ENCODE peak calls at places on chromosomes 1 and 21, in five cellular contexts. H is GM23338, E is spleen, R is OCI-LY7, O is foreskin keratinocyte. T is an unnamed sample.

GRCh38 chr1:160767417-160768294 is 28.3 kb upstream of the LY9 start:
- DNase-seq in H (no peak), E (no peak), R (no peak), O (peak), T (no peak)

GRCh38 chr1:65897485-65897884 is 104.8 kb downstream of the PDE4B start:
- DNase-seq in H (no peak), E (no peak), R (no peak), O (no peak), T (no peak)

GRCh38 chr1:77506771-77507170 is 175.7 kb downstream of the ZZZ3 start:
- DNase-seq in H (no peak), E (no peak), R (no peak), O (no peak), T (no peak)

GRCh38 chr1:165841582-165842362 is 14.4 kb downstream of the UCK2 start:
- DNase-seq in H (no peak), E (no peak), R (no peak), O (peak), T (no peak)

GRCh38 chr1:152029937-152030211 is 6.9 kb downstream of the S100A11 start:
- DNase-seq in H (no peak), E (no peak), R (no peak), O (no peak), T (no peak)

GRCh38 chr21:32320059-32320458 is 21.4 kb downstream of the MRAP start:
- DNase-seq in H (no peak), E (no peak), R (no peak), O (no peak), T (no peak)

GRCh38 chr1:119686661-119687060 is 25.1 kb upstream of the PHGDH start:
- DNase-seq in H (peak), E (no peak), R (no peak), O (peak), T (no peak)

GRCh38 chr1:173688300-173688699 is 18.6 kb upstream of the ANKRD45 start:
- DNase-seq in H (no peak), E (no peak), R (no peak), O (no peak), T (no peak)

GRCh38 chr1:17270891-17271765 is 22.2 kb downstream of the PADI3 start:
- DNase-seq in H (no peak), E (peak), R (no peak), O (no peak), T (no peak)

GRCh38 chr1:31712041-31712440 is 8.2 kb upstream of the COL16A1 start:
- DNase-seq in H (no peak), E (no peak), R (no peak), O (no peak), T (no peak)

GRCh38 chr1:31715097-31715872 is 11.5 kb upstream of the COL16A1 start:
- DNase-seq in H (peak), E (peak), R (peak), O (no peak), T (peak)

GRCh38 chr1:31715873-31716220 is 12.0 kb upstream of the COL16A1 start:
- DNase-seq in H (no peak), E (no peak), R (no peak), O (no peak), T (no peak)

GRCh38 chr1:31714442-31715096 is 10.8 kb upstream of the COL16A1 start:
- DNase-seq in H (peak), E (peak), R (peak), O (no peak), T (peak)

GRCh38 chr1:31712625-31713024 is 8.8 kb upstream of the COL16A1 start:
- DNase-seq in H (no peak), E (no peak), R (no peak), O (peak), T (no peak)
- H3K27ac ChIP-seq in H (no peak), E (no peak), R (no peak), O (peak), T (no peak)

DNA sequence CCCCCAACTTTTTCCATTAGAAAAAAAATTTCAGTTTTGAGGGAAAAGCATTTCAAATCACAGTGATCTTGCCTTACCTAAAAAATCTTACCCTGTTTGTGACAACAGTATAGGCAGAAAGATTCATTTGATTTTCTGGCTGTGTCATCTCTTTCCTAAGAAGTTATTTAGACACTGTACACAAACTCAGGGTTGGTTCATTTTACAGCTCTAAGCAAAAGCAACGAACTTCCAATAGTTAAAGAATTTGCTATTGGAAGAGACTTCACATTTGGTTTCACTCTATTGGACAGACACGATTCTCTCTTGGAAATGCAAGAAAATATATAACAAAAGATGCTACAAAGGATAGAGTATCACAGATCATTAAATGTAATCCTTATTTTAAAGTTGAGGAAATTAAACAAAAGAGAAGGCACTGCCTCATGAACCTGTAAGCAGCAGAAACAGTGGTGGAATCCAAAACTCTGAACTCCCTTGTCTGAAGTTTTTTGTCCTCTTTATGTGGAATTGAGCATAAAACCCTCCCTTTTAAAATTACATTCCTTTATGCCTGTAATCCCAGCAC is 20.8 kb downstream of the EYA3 start:
- DNase-seq in H (no peak), E (no peak), R (no peak), O (no peak), T (no peak)
- H3K27ac ChIP-seq in H (no peak), E (no peak), R (peak), O (no peak), T (no peak)

DNA sequence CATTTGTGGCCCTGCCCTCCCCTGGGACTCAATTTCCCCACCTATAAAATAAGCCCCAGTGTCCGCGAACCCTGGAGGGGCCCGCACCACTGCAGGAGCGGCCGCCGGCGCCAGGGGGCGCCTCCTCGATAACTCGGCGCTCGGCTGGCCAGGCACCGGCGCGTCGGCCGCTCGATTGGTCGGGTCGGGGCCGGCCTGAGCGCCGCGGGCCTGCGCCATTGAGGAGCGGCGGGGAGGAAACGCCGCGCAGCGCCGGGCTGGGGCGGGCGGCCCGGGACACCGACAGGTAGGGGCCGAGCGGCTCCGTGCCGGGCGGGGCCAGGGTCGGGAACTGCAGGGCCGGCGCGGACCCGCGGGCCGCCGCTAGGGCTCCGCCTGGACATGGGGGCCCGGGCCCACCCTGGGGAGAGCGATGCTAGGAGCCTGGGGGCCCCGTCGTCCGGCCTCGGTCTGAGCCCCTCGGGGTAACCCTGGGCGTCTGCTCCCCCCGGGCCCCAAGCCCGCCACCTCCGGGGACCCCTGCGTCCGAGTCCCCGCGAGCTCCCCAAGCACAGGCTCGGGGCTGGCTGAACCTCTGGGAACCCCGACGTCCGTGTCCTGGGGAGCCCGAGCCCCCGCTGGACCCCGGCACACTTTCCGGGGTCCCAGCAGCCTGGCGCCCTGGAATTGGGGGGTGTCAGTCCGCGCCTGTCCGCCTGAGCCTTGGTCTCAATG is at the start of gene VPS13D:
- DNase-seq in H (peak), E (peak), R (peak), O (no peak), T (peak)
- H3K27ac ChIP-seq in H (no peak), E (peak), R (no peak), O (peak), T (peak)

DNA sequence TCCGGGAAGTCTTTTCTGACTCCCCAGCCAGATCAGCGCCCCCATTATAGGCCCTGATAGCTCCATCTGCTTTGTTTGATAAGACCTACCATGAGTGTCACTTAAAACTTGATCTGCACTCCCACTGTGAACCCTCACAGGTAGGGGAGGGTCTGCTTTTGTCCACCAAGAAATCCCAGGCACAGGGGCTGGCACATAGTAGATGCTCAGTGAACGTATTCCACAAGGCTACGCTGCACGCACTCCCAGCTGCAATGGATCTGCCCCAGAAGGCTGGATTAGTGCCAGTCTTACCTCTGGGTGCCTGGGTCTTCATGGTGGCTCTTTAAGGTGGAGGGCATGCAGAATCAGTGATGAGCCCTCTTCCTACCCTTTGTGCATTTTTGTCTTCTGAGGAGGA is 447.1 kb downstream of the PTPRU start:
- DNase-seq in H (no peak), E (no peak), R (no peak), O (no peak), T (no peak)
- H3K27ac ChIP-seq in H (no peak), E (no peak), R (no peak), O (no peak), T (peak)

GRCh38 chr1:184790642-184791041 is 36.0 kb upstream of the EDEM3 start:
- DNase-seq in H (no peak), E (no peak), R (no peak), O (no peak), T (no peak)
- H3K27ac ChIP-seq in H (no peak), E (no peak), R (no peak), O (no peak), T (no peak)

GRCh38 chr1:73162576-73162975 is 880.2 kb upstream of the NEGR1 start:
- DNase-seq in H (no peak), E (no peak), R (no peak), O (no peak), T (no peak)
- H3K27ac ChIP-seq in H (no peak), E (no peak), R (no peak), O (no peak), T (no peak)

GRCh38 chr21:26060335-26061115 is 110.0 kb downstream of the APP start:
- DNase-seq in H (no peak), E (no peak), R (no peak), O (no peak), T (no peak)
- H3K27ac ChIP-seq in H (peak), E (peak), R (no peak), O (no peak), T (no peak)

GRCh38 chr21:41834926-41835663 is 44.0 kb downstream of the PRDM15 start:
- DNase-seq in H (no peak), E (peak), R (no peak), O (no peak), T (no peak)
- H3K27ac ChIP-seq in H (peak), E (no peak), R (peak), O (no peak), T (no peak)

DNA sequence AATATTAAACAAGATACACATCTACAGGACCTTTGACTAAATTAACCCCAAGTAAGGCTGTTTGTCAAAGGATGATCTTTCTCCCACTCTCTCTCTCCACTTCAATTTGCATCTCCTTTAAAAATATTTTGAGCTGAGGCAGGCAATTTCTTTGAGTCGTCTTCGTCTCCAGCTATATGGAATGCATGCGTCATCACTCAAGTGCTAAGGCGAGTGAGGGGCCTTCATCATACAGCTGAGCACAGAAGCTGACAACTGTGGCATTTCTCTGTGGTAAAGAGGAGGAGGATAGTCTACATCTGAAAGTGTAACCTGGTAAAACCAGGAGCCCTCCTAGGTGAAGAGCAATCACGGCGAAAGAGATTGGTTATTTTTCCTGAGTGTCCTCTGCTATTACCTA is 7.6 kb downstream of the EPHX4 start:
- DNase-seq in H (peak), E (no peak), R (no peak), O (no peak), T (no peak)
- H3K27ac ChIP-seq in H (no peak), E (no peak), R (no peak), O (no peak), T (no peak)

DNA sequence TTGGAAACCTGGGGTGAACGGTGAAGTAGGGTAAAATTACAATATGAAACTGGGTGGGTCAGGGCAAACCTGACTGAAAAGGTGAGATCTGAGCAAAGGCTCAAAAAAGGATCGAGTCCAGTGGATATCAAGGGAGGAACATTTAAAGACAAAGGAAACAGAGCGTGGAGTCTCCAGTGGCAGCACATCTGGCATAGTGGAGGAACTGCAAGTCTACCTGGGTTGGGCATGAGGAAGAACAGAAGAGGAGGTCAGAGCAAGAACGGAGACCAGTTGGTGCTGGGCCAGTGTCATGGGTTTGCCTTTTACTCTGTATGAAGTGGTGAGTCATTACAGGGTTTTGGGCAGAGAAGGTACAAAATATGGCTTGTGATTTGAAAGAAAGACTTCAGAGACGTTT is 163.7 kb downstream of the NTPCR start:
- DNase-seq in H (peak), E (no peak), R (no peak), O (peak), T (no peak)
- H3K27ac ChIP-seq in H (peak), E (peak), R (no peak), O (peak), T (no peak)

T was measured in WERI-Rb-1.